ENCODE peak calls at places on chromosome 1, in ten cellular contexts. Q is right atrium auricular region; L is mesendoderm; F is heart right ventricle; A is GM23338; T is brain microvascular endothelial cell; U is H9; N is pancreas; R is upper lobe of right lung; G is CD4-positive, alpha-beta T cell. Z is an unnamed sample. For H3K27me3, the result is how much of the 10 kb centered on the place peaks cover.

GRCh38 chr1:235226933-235227332 is 65.9 kb upstream of the RBM34 start:
- DNase-seq in G (no peak), A (no peak), L (no peak), N (no peak), Q (no peak), U (no peak), T (no peak), R (no peak), F (no peak), Z (no peak)

GRCh38 chr1:215584389-215584788 is 17.3 kb downstream of the KCTD3 start:
- DNase-seq in G (no peak), R (no peak), F (no peak), T (no peak), N (no peak), Q (no peak), L (no peak), U (no peak), A (no peak), Z (no peak)

GRCh38 chr1:174445817-174446216 is 1.9 kb upstream of the GPR52 start:
- DNase-seq in F (no peak), R (no peak), L (peak), G (no peak), A (peak), Q (no peak), N (no peak), U (peak), T (no peak), Z (no peak)

GRCh38 chr1:201208236-201208635 is 17.6 kb downstream of the IGFN1 start:
- DNase-seq in N (no peak), G (no peak), A (no peak), U (no peak), L (no peak), F (no peak), Q (no peak), R (peak), T (no peak), Z (no peak)

GRCh38 chr1:211633523-211633843 is 41.9 kb downstream of the NEK2 start:
- DNase-seq in A (no peak), T (no peak), R (no peak), F (no peak), Q (no peak), L (no peak), G (no peak), U (no peak), N (no peak), Z (no peak)

GRCh38 chr1:208298593-208299233 is 54.5 kb upstream of the PLXNA2 start:
- DNase-seq in G (no peak), T (no peak), A (no peak), R (peak), L (no peak), U (no peak), Q (no peak), F (no peak), N (peak), Z (no peak)

GRCh38 chr1:150061632-150062101 is 5.9 kb upstream of the VPS45 start:
- DNase-seq in R (no peak), U (no peak), F (no peak), G (no peak), N (no peak), L (no peak), T (peak), Q (no peak), A (no peak), Z (no peak)

GRCh38 chr1:8742022-8742924 is 75.2 kb downstream of the RERE start:
- DNase-seq in F (no peak), N (no peak), L (no peak), Q (no peak), G (no peak), R (no peak), A (no peak), T (no peak), U (no peak), Z (no peak)

GRCh38 chr1:240134596-240134995 is 42.9 kb downstream of the FMN2 start:
- DNase-seq in L (no peak), U (no peak), F (no peak), G (no peak), R (no peak), Q (no peak), A (no peak), N (no peak), T (no peak), Z (no peak)

GRCh38 chr1:42922687-42923366 is 35.8 kb downstream of the SLC2A1 start:
- DNase-seq in A (peak), U (peak), F (no peak), G (peak), N (no peak), R (no peak), L (peak), Q (no peak), T (peak), Z (no peak)

GRCh38 chr1:241411056-241411775 is 54.2 kb upstream of the RGS7 start:
- DNase-seq in N (no peak), G (no peak), L (no peak), T (no peak), A (no peak), Q (no peak), U (no peak), R (no peak), F (no peak), Z (no peak)

GRCh38 chr1:149940427-149940826 is 3.7 kb upstream of the MTMR11 start:
- DNase-seq in G (no peak), L (no peak), T (no peak), U (no peak), A (no peak), F (no peak), R (no peak), N (no peak), Q (no peak), Z (no peak)

GRCh38 chr1:169321539-169321938 is 46.1 kb downstream of the NME7 start:
- DNase-seq in F (no peak), U (no peak), T (no peak), R (no peak), L (no peak), N (no peak), G (no peak), Q (no peak), A (no peak), Z (no peak)

GRCh38 chr1:246254854-246255253 is 252.2 kb downstream of the SMYD3 start:
- DNase-seq in A (no peak), T (no peak), Q (no peak), N (no peak), G (no peak), L (no peak), R (no peak), F (no peak), U (no peak), Z (no peak)

GRCh38 chr1:228343211-228343661 is 63.4 kb downstream of the TRIM11 start:
- DNase-seq in L (no peak), A (no peak), T (no peak), Q (no peak), U (peak), N (peak), R (no peak), F (no peak), G (no peak), Z (peak)

GRCh38 chr1:38872401-38873026 is 634 bp downstream of the MYCBP start:
- DNase-seq in L (peak), U (no peak), Q (no peak), N (no peak), F (no peak), A (peak), G (peak), T (no peak), R (no peak), Z (no peak)

GRCh38 chr1:224592636-224593579 is 23.2 kb upstream of the CNIH3 start:
- DNase-seq in G (no peak), R (no peak), T (peak), F (no peak), L (peak), Q (no peak), A (no peak), U (no peak), N (no peak), Z (no peak)

GRCh38 chr1:53346814-53347176 is 18.9 kb upstream of the LRP8 start:
- DNase-seq in N (no peak), F (no peak), T (no peak), R (peak), Q (no peak), A (no peak), G (no peak), U (peak), L (no peak), Z (no peak)

GRCh38 chr1:200090252-200091159 is 63.0 kb downstream of the NR5A2 start:
- DNase-seq in T (peak), F (no peak), R (no peak), U (peak), G (no peak), Q (no peak), A (peak), N (no peak), L (peak), Z (no peak)

GRCh38 chr1:156657161-156657970 is 15.4 kb downstream of the BCAN start:
- DNase-seq in G (peak), Q (peak), F (peak), N (peak), T (peak), A (peak), R (peak), U (peak), L (peak), Z (peak)

GRCh38 chr1:186532481-186532880 is 71.6 kb upstream of the PDC start:
- DNase-seq in G (no peak), F (no peak), T (no peak), A (no peak), N (no peak), R (no peak), L (no peak), Q (no peak), U (no peak), Z (no peak)

GRCh38 chr1:186763107-186763506 is 65.6 kb upstream of the PLA2G4A start:
- DNase-seq in T (peak), U (no peak), Q (no peak), R (no peak), F (no peak), L (peak), G (no peak), A (no peak), N (no peak), Z (no peak)

GRCh38 chr1:2375246-2375922 is 16.0 kb downstream of the MORN1 start:
- DNase-seq in U (no peak), Q (no peak), G (no peak), T (no peak), N (peak), L (no peak), A (no peak), R (peak), F (no peak), Z (no peak)

GRCh38 chr1:153389394-153389793 is 1.5 kb downstream of the S100A8 start:
- DNase-seq in G (no peak), Q (no peak), U (no peak), R (no peak), L (no peak), F (no peak), A (no peak), T (no peak), N (no peak), Z (no peak)

GRCh38 chr1:153387785-153388184 is 3.1 kb downstream of the S100A8 start:
- DNase-seq in U (no peak), T (no peak), N (no peak), Q (no peak), F (no peak), G (no peak), A (no peak), L (no peak), R (no peak), Z (no peak)

GRCh38 chr1:153390938-153391710 is at the start of gene S100A8:
- DNase-seq in N (no peak), A (no peak), T (no peak), L (no peak), Q (peak), G (no peak), F (peak), R (peak), U (no peak), Z (peak)

GRCh38 chr1:153392822-153393221 is 1.9 kb upstream of the S100A8 start:
- DNase-seq in R (no peak), Q (no peak), A (no peak), L (no peak), N (no peak), G (no peak), T (no peak), U (no peak), F (no peak), Z (no peak)

DNA sequence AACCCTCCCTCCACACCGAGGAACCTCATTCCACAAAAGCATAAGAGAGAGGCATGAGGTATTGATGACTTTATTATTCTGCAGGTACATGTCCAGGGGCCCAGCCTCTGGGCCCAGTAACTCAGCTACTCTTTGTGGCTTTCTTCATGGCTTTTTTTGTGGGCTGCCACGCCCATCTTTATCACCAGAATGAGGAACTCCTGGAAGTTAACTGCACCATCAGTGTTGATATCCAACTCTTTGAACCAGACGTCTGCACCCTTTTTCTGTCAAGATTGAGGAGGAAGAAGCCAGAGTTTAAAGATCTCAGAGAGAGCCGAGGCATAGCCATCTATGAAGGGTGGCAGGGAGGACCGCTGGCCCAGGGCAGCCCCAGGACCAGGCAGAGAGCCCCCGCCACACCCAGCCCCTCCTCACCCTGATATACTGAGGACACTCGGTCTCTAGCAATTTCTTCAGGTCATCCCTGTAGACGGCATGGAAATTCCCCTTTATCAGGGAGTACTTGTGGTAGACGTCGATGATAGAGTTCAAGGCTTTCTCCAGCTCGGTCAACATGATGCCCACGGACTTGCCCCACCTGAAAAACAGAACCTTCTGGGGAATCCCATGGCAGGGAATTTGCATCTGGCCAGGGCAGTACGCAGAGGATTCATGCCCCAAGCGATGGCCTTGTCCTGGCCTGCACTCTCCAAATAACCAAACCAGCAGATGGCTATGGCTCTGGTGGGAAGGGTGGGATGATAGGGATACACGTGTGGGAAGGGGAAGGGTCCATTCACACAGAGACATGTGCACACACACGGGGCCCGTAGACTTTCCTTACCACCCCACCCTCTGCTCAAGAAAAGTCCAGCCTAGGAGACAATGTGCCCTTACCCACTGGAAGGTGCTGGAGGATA is 644 bp downstream of the S100A8 start:
- DNase-seq in L (no peak), T (no peak), A (no peak), Q (no peak), N (no peak), U (no peak), F (no peak), G (no peak), R (no peak), Z (no peak)
- H3K27me3 ChIP-seq in L (under half), T (under half), A (under half), Q (under half), N (under half), U (under half), F (under half), G (under half), R (under half), Z (under half)

GRCh38 chr1:37055631-37056030 is 21.3 kb upstream of the GRIK3 start:
- DNase-seq in N (no peak), G (no peak), Q (no peak), T (no peak), R (no peak), U (no peak), L (no peak), A (no peak), F (no peak), Z (no peak)
- H3K27ac ChIP-seq in N (no peak), G (no peak), Q (no peak), T (no peak), R (no peak), U (no peak), L (no peak), A (no peak), F (no peak), Z (no peak)

DNA sequence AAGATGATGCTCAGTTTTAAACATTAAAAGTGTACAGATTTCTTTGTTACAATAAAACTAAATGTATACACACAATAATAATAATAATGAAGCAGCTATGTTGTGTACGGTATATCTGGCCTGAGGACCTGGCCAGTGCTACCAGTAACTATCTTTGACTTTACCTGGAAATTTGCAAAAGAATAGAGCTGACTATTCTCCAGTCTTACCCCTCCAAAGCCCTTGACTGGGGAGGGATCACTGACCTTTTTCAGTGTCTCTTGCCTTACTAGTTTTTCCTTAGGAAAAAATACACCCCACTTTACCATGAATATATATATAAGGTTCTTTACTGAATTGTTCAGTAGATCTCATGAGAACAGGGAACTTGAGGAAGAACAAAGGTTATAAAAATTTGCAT is 24.8 kb upstream of the SLAMF1 start:
- DNase-seq in L (no peak), T (no peak), Q (no peak), A (peak), F (no peak), R (no peak), G (no peak), N (no peak), U (no peak), Z (no peak)
- H3K27me3 ChIP-seq in L (under half), T (under half), Q (under half), A (under half), F (under half), R (under half), G (under half), N (under half), U (under half), Z (under half)

GRCh38 chr1:14647777-14648176 is 49.3 kb downstream of the KAZN start:
- DNase-seq in G (no peak), L (no peak), R (no peak), A (no peak), F (no peak), Q (no peak), N (no peak), T (no peak), U (no peak), Z (no peak)
- H3K27ac ChIP-seq in G (no peak), L (no peak), R (no peak), A (no peak), F (no peak), Q (no peak), N (no peak), T (no peak), U (no peak), Z (no peak)

GRCh38 chr1:54545916-54546635 is 2.0 kb upstream of the ACOT11 start:
- DNase-seq in N (no peak), A (no peak), G (no peak), F (no peak), Q (no peak), T (no peak), R (no peak), U (no peak), L (no peak), Z (no peak)

GRCh38 chr1:54542120-54542961 is 5.7 kb upstream of the ACOT11 start:
- DNase-seq in Q (no peak), G (peak), T (peak), A (peak), U (peak), L (peak), F (no peak), R (peak), N (peak), Z (peak)

GRCh38 chr1:54546651-54547348 is 1.2 kb upstream of the ACOT11 start:
- DNase-seq in A (no peak), F (no peak), Q (no peak), L (no peak), G (no peak), N (no peak), R (no peak), T (no peak), U (no peak), Z (no peak)

GRCh38 chr1:54542962-54543539 is 5.0 kb upstream of the ACOT11 start:
- DNase-seq in L (no peak), Q (no peak), G (no peak), N (no peak), U (no peak), A (peak), F (no peak), R (no peak), T (no peak), Z (no peak)

GRCh38 chr1:54543729-54544496 is 4.1 kb upstream of the ACOT11 start:
- DNase-seq in Q (no peak), N (no peak), T (no peak), G (no peak), L (no peak), R (no peak), U (no peak), A (no peak), F (no peak), Z (no peak)
- H3K27me3 ChIP-seq in Q (under half), N (under half), T (under half), G (under half), L (under half), R (under half), U (under half), A (under half), F (under half), Z (under half)

DNA sequence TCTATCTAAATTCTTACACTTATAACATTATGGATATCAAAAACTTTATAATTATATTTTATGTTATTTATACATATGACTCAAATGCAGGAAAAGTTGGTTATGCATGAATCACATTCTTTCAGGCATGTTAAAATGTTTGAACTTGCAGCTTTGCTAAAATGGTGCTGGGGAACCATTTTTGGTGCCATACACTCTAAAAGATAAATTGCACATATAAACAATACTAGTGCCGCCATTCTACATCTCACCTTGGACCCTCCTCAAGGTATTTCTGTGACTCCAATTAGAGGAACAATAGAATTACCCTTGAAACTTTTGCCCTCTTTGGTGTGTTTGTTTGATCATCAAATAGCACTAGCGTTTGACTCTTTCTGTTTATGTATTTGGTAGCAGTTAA is 980 bp downstream of the PRKACB start:
- DNase-seq in L (no peak), A (no peak), R (no peak), T (no peak), Q (no peak), N (no peak), F (no peak), G (no peak), U (no peak), Z (no peak)
- H3K27ac ChIP-seq in L (no peak), A (no peak), R (peak), T (peak), Q (no peak), N (no peak), F (peak), G (peak), U (no peak), Z (no peak)

GRCh38 chr1:11592752-11593151 is 61.5 kb downstream of the FBXO2 start:
- DNase-seq in R (no peak), T (no peak), N (no peak), G (no peak), Q (no peak), L (no peak), F (no peak), U (no peak), A (no peak), Z (no peak)
- H3K27me3 ChIP-seq in R (under half), T (under half), N (under half), G (under half), Q (under half), L (under half), F (under half), U (under half), A (under half), Z (half or more)

DNA sequence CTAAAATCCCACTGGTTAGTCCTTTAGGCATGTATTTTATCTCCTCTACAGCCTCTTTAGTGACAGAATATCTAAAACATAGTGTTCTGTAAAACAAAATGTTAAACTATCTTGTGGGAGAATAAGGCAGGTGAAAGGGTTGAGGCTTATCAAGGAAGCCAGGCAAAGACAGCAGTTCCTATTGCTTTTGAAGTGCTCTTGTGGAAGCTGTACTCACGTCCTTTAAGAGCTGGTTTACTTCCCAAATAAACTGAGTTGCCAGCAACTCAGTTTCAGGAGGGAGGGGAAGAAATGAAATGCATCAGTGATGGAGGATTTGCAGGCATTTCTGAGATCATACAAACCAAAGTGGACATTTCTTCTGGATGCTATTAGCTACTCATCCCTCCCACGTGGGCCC is 529.7 kb upstream of the ZRANB2 start:
- DNase-seq in L (no peak), F (no peak), Q (no peak), N (no peak), G (no peak), U (no peak), R (no peak), T (no peak), A (no peak), Z (no peak)
- H3K27ac ChIP-seq in L (no peak), F (no peak), Q (no peak), N (no peak), G (no peak), U (no peak), R (no peak), T (no peak), A (no peak), Z (no peak)

Z was measured in left ventricle myocardium inferior.